ENCODE peak calls at places on chromosomes 7 and 10, in seven cellular contexts. H, M, G, Q, D, V and N are unnamed samples.

GRCh38 chr10:22874189-22874854 is 53.5 kb upstream of the ARMC3 start:
- DNase-seq in H (no peak), M (no peak), G (no peak), Q (no peak), D (no peak), V (no peak), N (no peak)

GRCh38 chr7:51019231-51019844 is 236.6 kb upstream of the GRB10 start:
- DNase-seq in H (no peak), M (no peak), G (no peak), Q (no peak), D (no peak), V (peak; percentile 80), N (no peak)

GRCh38 chr7:35697414-35698175 is 2.7 kb upstream of the HERPUD2 start:
- DNase-seq in H (no peak), M (no peak), G (no peak), Q (no peak), D (no peak), V (peak; percentile 72), N (no peak)

GRCh38 chr10:14578060-14578952 is 196.4 kb downstream of the FAM107B start:
- DNase-seq in H (no peak), M (no peak), G (no peak), Q (no peak), D (no peak), V (peak; percentile 88), N (no peak)

GRCh38 chr7:157767466-157767865 is 430.7 kb downstream of the DNAJB6 start:
- DNase-seq in H (no peak), M (no peak), G (no peak), Q (peak; percentile 32), D (no peak), V (no peak), N (no peak)

GRCh38 chr10:8130973-8131911 is 76.8 kb downstream of the GATA3 start:
- DNase-seq in H (peak; percentile 31), M (no peak), G (peak; percentile 34), Q (no peak), D (no peak), V (no peak), N (no peak)

GRCh38 chr7:127153315-127153714 is 99.4 kb downstream of the GRM8 start:
- DNase-seq in H (no peak), M (no peak), G (no peak), Q (no peak), D (no peak), V (no peak), N (no peak)

GRCh38 chr7:134932707-134933370 is 53.5 kb upstream of the AGBL3 start:
- DNase-seq in H (no peak), M (peak; percentile 30), G (no peak), Q (no peak), D (no peak), V (peak; percentile 58), N (no peak)

GRCh38 chr10:43863270-43863669 is 214.6 kb upstream of the ZNF32 start:
- DNase-seq in H (no peak), M (no peak), G (no peak), Q (peak; percentile 26), D (no peak), V (no peak), N (no peak)

GRCh38 chr7:133190172-133190528 is 62.7 kb upstream of the EXOC4 start:
- DNase-seq in H (no peak), M (no peak), G (no peak), Q (no peak), D (no peak), V (no peak), N (no peak)

GRCh38 chr7:5755704-5756131 is 25.7 kb downstream of the RNF216 start:
- DNase-seq in H (no peak), M (no peak), G (no peak), Q (no peak), D (no peak), V (peak; percentile 73), N (no peak)

GRCh38 chr7:135380351-135380750 is 129.6 kb downstream of the CNOT4 start:
- DNase-seq in H (no peak), M (no peak), G (no peak), Q (no peak), D (no peak), V (no peak), N (no peak)

GRCh38 chr7:28755255-28755654 is 202.9 kb downstream of the TRIL start:
- DNase-seq in H (no peak), M (no peak), G (no peak), Q (no peak), D (no peak), V (peak; percentile 68), N (no peak)

GRCh38 chr7:143345428-143345900 is 17.0 kb downstream of the FAM131B start:
- DNase-seq in H (peak; percentile 36), M (peak; percentile 67), G (no peak), Q (peak; percentile 75), D (no peak), V (peak; percentile 9), N (peak; percentile 68)

GRCh38 chr10:69101451-69102095 is 13.7 kb downstream of the SRGN start:
- DNase-seq in H (no peak), M (no peak), G (no peak), Q (no peak), D (peak; percentile 50), V (peak; percentile 48), N (no peak)

GRCh38 chr10:21525367-21526183 is at the start of gene SKIDA1:
- DNase-seq in H (no peak), M (peak; percentile 57), G (peak; percentile 63), Q (peak; percentile 90), D (peak; percentile 92), V (peak; percentile 79), N (no peak)

GRCh38 chr7:40760293-40760964 is 625.6 kb downstream of the SUGCT start:
- DNase-seq in H (no peak), M (no peak), G (no peak), Q (no peak), D (no peak), V (no peak), N (no peak)

GRCh38 chr10:100396605-100397004 is 49.6 kb downstream of the SCD start:
- DNase-seq in H (no peak), M (no peak), G (no peak), Q (no peak), D (no peak), V (no peak), N (no peak)

GRCh38 chr10:31401287-31401686 is 82.3 kb downstream of the ZEB1 start:
- DNase-seq in H (no peak), M (no peak), G (no peak), Q (no peak), D (no peak), V (no peak), N (no peak)

GRCh38 chr7:128059143-128059975 is 28.1 kb upstream of the LRRC4 start:
- DNase-seq in H (no peak), M (no peak), G (no peak), Q (no peak), D (no peak), V (no peak), N (no peak)